ENCODE peak calls at places on chromosomes 7 and 10, in five cellular contexts. One of them, this sample, is unnamed.

GRCh38 chr10:1185911-1186692 is 129.9 kb downstream of the WDR37 start:
- DNase-seq in heart right ventricle: no peak
- DNase-seq in HFF-Myc: no peak
- DNase-seq in testis: no peak
- DNase-seq in Panc1: no peak
- DNase-seq in this sample: no peak

GRCh38 chr10:123017421-123018165 is 8.8 kb downstream of the ACADSB start:
- DNase-seq in heart right ventricle: no peak
- DNase-seq in HFF-Myc: no peak
- DNase-seq in testis: no peak
- DNase-seq in Panc1: no peak
- DNase-seq in this sample: no peak

GRCh38 chr7:96233084-96233483 is 88.8 kb downstream of the SLC25A13 start:
- DNase-seq in heart right ventricle: no peak
- DNase-seq in HFF-Myc: no peak
- DNase-seq in testis: no peak
- DNase-seq in Panc1: no peak
- DNase-seq in this sample: no peak

GRCh38 chr7:80591654-80592053 is 46.8 kb upstream of the CD36 start:
- DNase-seq in heart right ventricle: no peak
- DNase-seq in HFF-Myc: no peak
- DNase-seq in testis: no peak
- DNase-seq in Panc1: no peak
- DNase-seq in this sample: no peak

GRCh38 chr10:21927601-21928000 is 75.9 kb downstream of the DNAJC1 start:
- DNase-seq in heart right ventricle: no peak
- DNase-seq in HFF-Myc: no peak
- DNase-seq in testis: no peak
- DNase-seq in Panc1: no peak
- DNase-seq in this sample: no peak

GRCh38 chr10:66805610-66806009 is 120.2 kb upstream of the LRRTM3 start:
- DNase-seq in heart right ventricle: no peak
- DNase-seq in HFF-Myc: no peak
- DNase-seq in testis: no peak
- DNase-seq in Panc1: no peak
- DNase-seq in this sample: no peak

GRCh38 chr10:100737359-100738054 is 7.9 kb upstream of the PAX2 start:
- DNase-seq in heart right ventricle: no peak
- DNase-seq in HFF-Myc: no peak
- DNase-seq in testis: no peak
- DNase-seq in Panc1: no peak
- DNase-seq in this sample: no peak

GRCh38 chr7:138837627-138838026 is 39.6 kb upstream of the ATP6V0A4 start:
- DNase-seq in heart right ventricle: peak; percentile 35
- DNase-seq in HFF-Myc: no peak
- DNase-seq in testis: no peak
- DNase-seq in Panc1: no peak
- DNase-seq in this sample: no peak

GRCh38 chr7:79736418-79736817 is 283.0 kb upstream of the MAGI2 start:
- DNase-seq in heart right ventricle: no peak
- DNase-seq in HFF-Myc: no peak
- DNase-seq in testis: no peak
- DNase-seq in Panc1: no peak
- DNase-seq in this sample: no peak

GRCh38 chr7:57202274-57202673 is 70.0 kb upstream of the ZNF479 start:
- DNase-seq in heart right ventricle: no peak
- DNase-seq in HFF-Myc: no peak
- DNase-seq in testis: no peak
- DNase-seq in Panc1: no peak
- DNase-seq in this sample: no peak

GRCh38 chr10:44769449-44769848 is 141.7 kb upstream of the TMEM72 start:
- DNase-seq in heart right ventricle: no peak
- DNase-seq in HFF-Myc: no peak
- DNase-seq in testis: no peak
- DNase-seq in Panc1: no peak
- DNase-seq in this sample: no peak

GRCh38 chr10:44774676-44775401 is 136.3 kb upstream of the TMEM72 start:
- DNase-seq in heart right ventricle: no peak
- DNase-seq in HFF-Myc: no peak
- DNase-seq in testis: no peak
- DNase-seq in Panc1: no peak
- DNase-seq in this sample: no peak

GRCh38 chr10:44776181-44776580 is 135.0 kb upstream of the TMEM72 start:
- DNase-seq in heart right ventricle: no peak
- DNase-seq in HFF-Myc: no peak
- DNase-seq in testis: no peak
- DNase-seq in Panc1: no peak
- DNase-seq in this sample: no peak

GRCh38 chr10:44775402-44775741 is 135.8 kb upstream of the TMEM72 start:
- DNase-seq in heart right ventricle: no peak
- DNase-seq in HFF-Myc: no peak
- DNase-seq in testis: no peak
- DNase-seq in Panc1: no peak
- DNase-seq in this sample: no peak

DNA sequence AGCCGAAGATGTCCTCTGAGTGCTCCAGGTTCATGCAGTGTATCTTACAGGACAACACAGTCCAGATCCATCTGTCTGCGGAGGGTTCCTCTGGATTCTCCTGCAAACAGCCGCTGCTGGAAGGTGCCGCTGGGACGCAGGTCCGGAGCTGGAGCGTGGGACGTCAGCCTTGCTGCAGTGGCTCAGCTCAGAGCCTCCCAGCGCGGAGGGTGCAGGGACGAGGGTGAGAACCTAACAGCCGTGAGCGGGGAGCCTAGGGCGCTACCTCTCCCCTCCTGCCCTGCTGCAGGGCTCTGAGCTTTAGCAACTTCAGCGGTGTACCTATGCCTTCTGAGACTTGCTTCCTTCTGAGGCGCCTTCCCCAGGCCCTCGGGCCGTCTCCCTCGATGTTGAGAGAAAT is 137.6 kb upstream of the TMEM72 start:
- DNase-seq in heart right ventricle: no peak
- DNase-seq in HFF-Myc: no peak
- DNase-seq in testis: no peak
- DNase-seq in Panc1: no peak
- DNase-seq in this sample: no peak
- TF ChIP-seq CTCF in heart right ventricle: no peak
- TF ChIP-seq CTCF in HFF-Myc: no peak
- TF ChIP-seq CTCF in testis: no peak
- TF ChIP-seq CTCF in Panc1: no peak
- TF ChIP-seq CTCF in this sample: no peak

GRCh38 chr7:150986099-150986512 is 4.7 kb upstream of the NOS3 start:
- DNase-seq in heart right ventricle: peak; percentile 66
- DNase-seq in HFF-Myc: no peak
- DNase-seq in testis: peak; percentile 85
- DNase-seq in Panc1: no peak
- DNase-seq in this sample: no peak
- TF ChIP-seq CTCF in heart right ventricle: peak; percentile 62
- TF ChIP-seq CTCF in HFF-Myc: peak; percentile 87
- TF ChIP-seq CTCF in testis: peak; percentile 66
- TF ChIP-seq CTCF in Panc1: peak; percentile 93
- TF ChIP-seq CTCF in this sample: no peak

GRCh38 chr10:86941991-86942421 is 15.4 kb downstream of the MMRN2 start:
- DNase-seq in heart right ventricle: no peak
- DNase-seq in HFF-Myc: no peak
- DNase-seq in testis: no peak
- DNase-seq in Panc1: no peak
- DNase-seq in this sample: no peak
- TF ChIP-seq CTCF in heart right ventricle: no peak
- TF ChIP-seq CTCF in HFF-Myc: no peak
- TF ChIP-seq CTCF in testis: no peak
- TF ChIP-seq CTCF in Panc1: no peak
- TF ChIP-seq CTCF in this sample: no peak

DNA sequence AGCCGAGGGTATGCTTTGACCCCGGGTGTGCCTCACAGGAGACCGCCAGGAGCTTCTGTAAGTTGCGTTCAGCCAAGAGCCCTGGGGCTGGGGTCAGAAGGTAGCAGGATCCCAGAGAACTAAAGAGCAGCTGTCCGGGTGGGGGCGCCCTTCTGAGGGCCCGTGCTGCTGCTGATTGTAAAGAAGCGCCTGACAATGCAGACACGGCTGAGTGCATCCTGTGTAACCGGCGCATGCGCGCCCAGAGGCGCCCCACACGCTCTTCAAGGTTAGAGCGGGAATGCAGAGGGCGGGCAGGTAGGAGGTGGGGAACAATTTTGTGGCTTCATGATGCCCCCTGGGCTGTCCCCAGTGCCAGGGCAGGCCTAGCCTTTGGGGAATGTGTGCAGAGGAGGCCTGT is 210.2 kb upstream of the CTBP2 start:
- DNase-seq in heart right ventricle: no peak
- DNase-seq in HFF-Myc: no peak
- DNase-seq in testis: peak; percentile 75
- DNase-seq in Panc1: no peak
- DNase-seq in this sample: no peak
- TF ChIP-seq CTCF in heart right ventricle: no peak
- TF ChIP-seq CTCF in HFF-Myc: no peak
- TF ChIP-seq CTCF in testis: no peak
- TF ChIP-seq CTCF in Panc1: peak; percentile 32
- TF ChIP-seq CTCF in this sample: no peak